ENCODE peak calls at places on chromosomes 16 and 17, in five cellular contexts. One of them, this sample, is unnamed.

GRCh38 chr16:69691980-69692911 is 34.1 kb downstream of the NQO1 start:
- DNase-seq in WERI-Rb-1: no peak
- DNase-seq in HuH-7: no peak
- DNase-seq in GM04504: peak; percentile 45
- DNase-seq in anterior cingulate cortex: no peak
- DNase-seq in this sample: no peak

GRCh38 chr16:14215941-14216340 is 144.8 kb downstream of the MRTFB start:
- DNase-seq in GM04504: peak; percentile 17
- DNase-seq in WERI-Rb-1: no peak
- DNase-seq in anterior cingulate cortex: no peak
- DNase-seq in HuH-7: no peak
- DNase-seq in this sample: no peak

GRCh38 chr17:32118835-32119234 is 23.5 kb upstream of the RHOT1 start:
- DNase-seq in WERI-Rb-1: no peak
- DNase-seq in HuH-7: no peak
- DNase-seq in anterior cingulate cortex: no peak
- DNase-seq in GM04504: no peak
- DNase-seq in this sample: no peak

GRCh38 chr17:66655461-66655860 is 179.5 kb upstream of the CACNG5 start:
- DNase-seq in WERI-Rb-1: no peak
- DNase-seq in GM04504: no peak
- DNase-seq in HuH-7: no peak
- DNase-seq in anterior cingulate cortex: no peak
- DNase-seq in this sample: no peak

GRCh38 chr17:44807817-44808155 is 22.3 kb downstream of the GJC1 start:
- DNase-seq in GM04504: peak; percentile 54
- DNase-seq in HuH-7: no peak
- DNase-seq in WERI-Rb-1: peak; percentile 76
- DNase-seq in anterior cingulate cortex: no peak
- DNase-seq in this sample: no peak

GRCh38 chr17:46063239-46063638 is 64.2 kb downstream of the STH start:
- DNase-seq in HuH-7: no peak
- DNase-seq in WERI-Rb-1: no peak
- DNase-seq in anterior cingulate cortex: no peak
- DNase-seq in GM04504: peak; percentile 74
- DNase-seq in this sample: no peak

GRCh38 chr16:10877472-10877946 is 507 bp downstream of the CIITA start:
- DNase-seq in WERI-Rb-1: no peak
- DNase-seq in HuH-7: no peak
- DNase-seq in anterior cingulate cortex: no peak
- DNase-seq in GM04504: no peak
- DNase-seq in this sample: no peak

GRCh38 chr17:43367588-43368242 is 31.1 kb upstream of the ARL4D start:
- DNase-seq in anterior cingulate cortex: peak; percentile 61
- DNase-seq in WERI-Rb-1: peak; percentile 74
- DNase-seq in HuH-7: peak; percentile 66
- DNase-seq in GM04504: peak; percentile 74
- DNase-seq in this sample: peak; percentile 81

GRCh38 chr17:71251936-71252335 is 868.9 kb upstream of the SOX9 start:
- DNase-seq in HuH-7: no peak
- DNase-seq in anterior cingulate cortex: no peak
- DNase-seq in WERI-Rb-1: no peak
- DNase-seq in GM04504: peak; percentile 40
- DNase-seq in this sample: no peak

This sample was measured in endodermal cell.